ENCODE peak calls at places on chromosomes 13 and 19, in four cellular contexts. I, C, Q and P are unnamed samples.

GRCh38 chr13:102197193-102197592 is 204.7 kb downstream of the FGF14 start:
- DNase-seq in Q (no peak), C (no peak), I (no peak), P (no peak)

GRCh38 chr19:374183-374885 is 29.7 kb upstream of the MIER2 start:
- DNase-seq in I (no peak), C (no peak), Q (no peak), P (no peak)

GRCh38 chr19:21698215-21698614 is 69.2 kb downstream of the ZNF100 start:
- DNase-seq in Q (peak; percentile 1), C (peak; percentile 24), I (no peak), P (no peak)

GRCh38 chr13:80840313-80840976 is 499.5 kb upstream of the SPRY2 start:
- DNase-seq in Q (no peak), I (no peak), C (peak; percentile 97), P (no peak)

GRCh38 chr13:36418022-36418805 is 14.1 kb upstream of the CCNA1 start:
- DNase-seq in I (no peak), C (peak; percentile 72), Q (peak; percentile 14), P (peak; percentile 64)

GRCh38 chr13:51249767-51250741 is 27.9 kb downstream of the FAM124A start:
- DNase-seq in I (no peak), Q (peak; percentile 3), C (no peak), P (peak; percentile 87)

GRCh38 chr19:46586294-46586693 is 14.8 kb upstream of the CALM3 start:
- DNase-seq in I (no peak), Q (no peak), C (no peak), P (no peak)

GRCh38 chr13:113793718-113794085 is 34.7 kb downstream of the TMEM255B start:
- DNase-seq in I (no peak), C (no peak), Q (no peak), P (no peak)

GRCh38 chr13:31207630-31208549 is 8.1 kb downstream of the B3GLCT start:
- DNase-seq in Q (no peak), I (no peak), C (peak; percentile 85), P (no peak)

GRCh38 chr13:97948041-97948440 is 5.4 kb upstream of the IPO5 start:
- DNase-seq in Q (no peak), I (no peak), C (no peak), P (no peak)

GRCh38 chr13:38804536-38804935 is 117.7 kb downstream of the FREM2 start:
- DNase-seq in Q (no peak), I (no peak), C (peak; percentile 1), P (peak; percentile 8)

DNA sequence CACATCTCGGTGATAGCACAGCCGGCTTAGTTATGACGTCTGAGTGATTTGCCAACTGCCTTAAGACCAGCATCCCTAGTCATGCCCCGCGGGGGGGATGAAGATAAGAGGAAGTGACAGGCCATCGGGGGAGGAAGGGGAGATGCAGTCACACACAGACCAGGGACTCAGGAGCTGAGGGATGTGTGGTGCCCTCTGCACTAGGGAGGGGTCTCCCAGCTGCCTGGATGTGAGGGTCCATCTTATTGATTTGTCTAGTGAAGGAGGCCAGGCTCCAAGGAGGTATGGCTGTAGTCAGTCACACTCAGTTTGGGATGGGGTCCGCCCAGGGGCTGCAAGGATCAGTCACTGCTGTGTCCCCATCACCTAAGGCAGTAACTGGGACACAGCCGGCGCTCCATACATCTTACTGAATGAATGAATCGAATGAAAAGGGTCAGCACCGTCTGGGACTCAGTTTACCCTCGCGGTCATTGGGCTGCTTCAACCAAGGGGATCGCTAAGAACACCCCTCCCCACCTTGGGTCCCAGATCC is 19.3 kb upstream of the ERCC1 start:
- DNase-seq in Q (peak; percentile 34), I (no peak), C (peak; percentile 48), P (no peak)
- H3K4me3 ChIP-seq in Q (no peak overlapping the region), I (peak overlapping the region; percentile 59), C (peak overlapping the region; percentile 37), P (peak overlapping the region; percentile 61)

GRCh38 chr19:44032001-44032610 is 6.9 kb downstream of the ZNF222 start:
- DNase-seq in Q (no peak), C (no peak), I (no peak), P (no peak)
- H3K4me3 ChIP-seq in Q (no peak overlapping the region), C (no peak overlapping the region), I (no peak overlapping the region), P (no peak overlapping the region)

GRCh38 chr19:34962945-34963530 is 991 bp downstream of the ZNF792 start:
- DNase-seq in C (no peak), Q (peak; percentile 35), I (no peak), P (no peak)

GRCh38 chr19:34961775-34962174 is 2.3 kb downstream of the ZNF792 start:
- DNase-seq in C (no peak), I (no peak), Q (no peak), P (no peak)

GRCh38 chr19:34963531-34964406 is at the start of gene ZNF792:
- DNase-seq in C (peak; percentile 68), Q (peak; percentile 56), I (no peak), P (no peak)

GRCh38 chr19:34960940-34961679 is 2.9 kb downstream of the ZNF792 start:
- DNase-seq in I (no peak), Q (no peak), C (no peak), P (no peak)

DNA sequence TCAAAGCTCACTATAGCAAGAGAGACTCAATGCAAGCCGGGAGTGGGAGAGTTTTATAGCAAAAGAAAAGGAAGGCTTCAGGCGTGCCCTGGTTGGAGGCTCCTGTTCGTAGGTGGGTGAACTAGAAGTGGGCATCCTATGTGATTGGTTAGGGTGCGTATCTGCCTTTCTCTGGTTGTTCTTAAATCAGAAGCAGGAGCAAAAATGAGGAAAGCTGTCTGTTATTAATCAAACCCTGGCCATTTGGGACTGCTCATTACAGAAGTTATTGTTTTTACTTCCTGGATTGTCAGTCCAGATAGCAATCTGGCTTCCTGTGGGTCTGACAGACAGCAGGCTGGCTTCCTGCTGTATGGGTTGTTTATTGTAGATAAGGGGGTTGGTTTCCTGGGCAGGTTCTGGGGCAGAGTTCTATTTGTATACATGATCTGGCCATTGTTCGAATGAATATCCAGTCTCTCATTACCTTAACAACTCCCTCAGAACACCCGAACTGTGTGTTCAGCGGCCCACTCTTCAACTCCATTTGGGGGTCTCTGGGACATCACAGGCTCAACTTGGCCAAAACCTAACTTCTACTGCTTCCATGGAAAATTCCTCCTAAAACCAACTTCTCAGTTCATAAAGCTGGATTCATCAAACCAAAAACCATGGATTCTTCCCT is 1.6 kb downstream of the ZNF792 start:
- DNase-seq in C (peak; percentile 46), I (no peak), Q (peak; percentile 56), P (no peak)
- H3K4me3 ChIP-seq in C (peak overlapping the region; percentile 68), I (peak overlapping the region; percentile 75), Q (no peak overlapping the region), P (no peak overlapping the region)

GRCh38 chr19:15315101-15315500 is 17.2 kb downstream of the BRD4 start:
- DNase-seq in Q (no peak), C (no peak), I (no peak), P (no peak)

GRCh38 chr19:15316498-15316897 is 15.8 kb downstream of the BRD4 start:
- DNase-seq in C (no peak), Q (no peak), I (no peak), P (no peak)

GRCh38 chr19:15320118-15320517 is 12.2 kb downstream of the BRD4 start:
- DNase-seq in C (no peak), I (no peak), Q (no peak), P (no peak)

GRCh38 chr19:15317392-15318011 is 14.8 kb downstream of the BRD4 start:
- DNase-seq in I (no peak), C (peak; percentile 50), Q (no peak), P (no peak)

DNA sequence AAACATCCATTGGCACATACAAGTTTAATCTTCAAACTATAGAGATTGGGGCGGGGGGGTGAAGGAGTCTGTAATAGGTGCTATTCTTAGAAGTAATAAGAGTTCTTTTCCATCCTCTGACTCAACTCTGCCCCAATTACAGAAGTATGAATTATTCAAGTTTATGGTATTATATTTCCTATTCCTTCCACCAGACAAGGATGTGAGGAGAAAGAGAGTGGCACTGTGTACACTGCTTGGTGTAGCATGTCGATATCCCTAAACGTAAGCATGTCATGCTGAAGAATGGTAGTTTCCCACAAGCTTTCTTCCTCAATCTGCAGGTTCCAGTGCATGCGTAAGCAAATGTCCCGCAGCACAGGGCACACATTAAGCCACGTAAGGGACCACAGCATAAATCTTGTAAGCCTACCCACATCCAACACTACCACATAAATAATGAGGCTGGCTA is 14.1 kb downstream of the BRD4 start:
- DNase-seq in C (no peak), Q (no peak), I (no peak), P (no peak)
- H3K4me3 ChIP-seq in C (no peak overlapping the region), Q (no peak overlapping the region), I (no peak overlapping the region), P (no peak overlapping the region)

DNA sequence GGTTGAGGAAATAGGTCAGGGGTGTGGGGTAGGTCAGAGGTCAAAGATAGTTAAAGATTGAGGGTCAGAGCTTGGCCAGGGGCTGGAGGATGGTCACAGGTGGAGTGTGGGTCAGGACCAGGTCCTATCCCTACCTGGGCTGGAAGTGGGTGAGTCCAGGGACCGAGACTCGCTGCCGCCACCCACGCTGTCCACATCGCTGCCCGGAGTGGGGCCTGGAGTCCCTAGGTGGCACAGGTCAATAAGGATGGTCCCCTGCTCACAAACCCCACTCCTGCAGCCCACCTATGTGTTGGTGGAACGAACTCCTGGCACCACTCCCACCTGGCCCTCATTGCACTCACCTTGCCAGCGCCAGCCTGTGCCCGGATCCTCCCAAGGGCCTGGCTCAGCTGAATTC is 6.9 kb downstream of the GMIP start:
- DNase-seq in C (no peak), I (no peak), Q (no peak), P (no peak)
- H3K4me3 ChIP-seq in C (no peak overlapping the region), I (no peak overlapping the region), Q (no peak overlapping the region), P (no peak overlapping the region)

GRCh38 chr19:16749326-16749725 is 29.7 kb downstream of the NWD1 start:
- DNase-seq in I (no peak), Q (no peak), C (no peak), P (no peak)

GRCh38 chr19:16756649-16757048 is 37.0 kb downstream of the NWD1 start:
- DNase-seq in I (no peak), C (no peak), Q (no peak), P (no peak)

GRCh38 chr19:16754207-16754806 is 34.7 kb downstream of the NWD1 start:
- DNase-seq in C (no peak), I (no peak), Q (no peak), P (no peak)

GRCh38 chr19:16750081-16750480 is 30.4 kb downstream of the NWD1 start:
- DNase-seq in I (no peak), C (no peak), Q (no peak), P (no peak)

GRCh38 chr19:16751701-16752100 is 32.1 kb downstream of the NWD1 start:
- DNase-seq in I (no peak), Q (no peak), C (no peak), P (no peak)
- H3K4me3 ChIP-seq in I (no peak overlapping the region), Q (no peak overlapping the region), C (no peak overlapping the region), P (no peak overlapping the region)

DNA sequence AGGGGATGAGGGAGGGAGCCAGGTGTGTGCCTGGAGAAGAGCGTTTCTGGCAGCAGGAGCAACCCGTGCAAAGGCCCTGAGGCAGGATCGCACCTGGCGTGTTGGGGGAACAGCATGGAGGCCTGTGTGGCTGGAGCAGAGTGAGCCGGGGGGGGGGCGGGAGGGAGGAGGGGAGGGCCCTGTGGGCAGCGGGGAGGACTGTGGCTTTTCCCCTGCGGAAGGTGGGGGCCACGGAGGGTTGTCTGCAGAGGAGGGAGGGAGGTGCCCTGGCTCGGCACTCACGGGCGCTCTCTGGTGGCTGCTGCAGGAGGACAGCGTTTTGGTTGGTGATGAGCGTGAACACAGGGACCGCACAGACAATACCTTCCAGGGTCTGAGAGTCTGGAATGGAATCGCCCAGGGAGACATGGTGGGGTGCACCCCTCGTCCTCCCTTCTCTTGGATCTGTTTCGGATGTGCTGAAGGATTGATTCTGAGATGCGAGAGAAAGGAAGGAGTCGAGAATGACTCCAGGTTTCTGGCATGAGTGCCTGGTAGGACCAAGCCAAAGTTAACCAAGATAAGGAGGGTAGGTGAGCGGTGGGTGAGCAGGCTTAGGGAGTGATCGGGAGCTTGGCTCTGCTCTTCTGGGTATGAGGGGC is 6.5 kb downstream of the RAB11B start:
- DNase-seq in Q (peak; percentile 52), C (peak; percentile 70), I (no peak), P (no peak)
- H3K4me3 ChIP-seq in Q (no peak overlapping the region), C (no peak overlapping the region), I (no peak overlapping the region), P (no peak overlapping the region)

GRCh38 chr13:40983269-40983668 is 35.8 kb downstream of the ELF1 start:
- DNase-seq in Q (no peak), I (no peak), C (peak; percentile 34), P (no peak)
- H3K4me3 ChIP-seq in Q (no peak overlapping the region), I (no peak overlapping the region), C (peak overlapping the region; percentile 19), P (no peak overlapping the region)